ENCODE peak calls at places on chromosomes 13 and 19, in eight cellular contexts. One of them, this sample, is unnamed.

GRCh38 chr13:97659602-97660001 is 225.6 kb downstream of the RAP2A start:
- DNase-seq in neural progenitor cell: peak; percentile 65
- DNase-seq in B cell: peak; percentile 3
- DNase-seq in heart right ventricle: peak; percentile 6
- DNase-seq in astrocyte of the spinal cord: peak; percentile 13
- DNase-seq in choroid plexus epithelial cell: peak; percentile 59
- DNase-seq in fibroblast of pulmonary artery: peak; percentile 56
- DNase-seq in bronchial epithelial cell: no peak
- DNase-seq in this sample: no peak

GRCh38 chr13:40348096-40348679 is 318.3 kb downstream of the FOXO1 start:
- DNase-seq in fibroblast of pulmonary artery: no peak
- DNase-seq in heart right ventricle: no peak
- DNase-seq in bronchial epithelial cell: no peak
- DNase-seq in astrocyte of the spinal cord: no peak
- DNase-seq in neural progenitor cell: no peak
- DNase-seq in B cell: no peak
- DNase-seq in choroid plexus epithelial cell: no peak
- DNase-seq in this sample: no peak

GRCh38 chr19:1062387-1063029 is 4.5 kb upstream of the ARHGAP45 start:
- DNase-seq in neural progenitor cell: no peak
- DNase-seq in heart right ventricle: no peak
- DNase-seq in fibroblast of pulmonary artery: no peak
- DNase-seq in bronchial epithelial cell: no peak
- DNase-seq in astrocyte of the spinal cord: no peak
- DNase-seq in B cell: no peak
- DNase-seq in choroid plexus epithelial cell: no peak
- DNase-seq in this sample: peak; percentile 75

GRCh38 chr13:94617389-94618000 is 15.8 kb downstream of the GPR180 start:
- DNase-seq in heart right ventricle: no peak
- DNase-seq in B cell: peak; percentile 56
- DNase-seq in fibroblast of pulmonary artery: peak; percentile 43
- DNase-seq in neural progenitor cell: no peak
- DNase-seq in astrocyte of the spinal cord: peak; percentile 24
- DNase-seq in choroid plexus epithelial cell: peak; percentile 48
- DNase-seq in bronchial epithelial cell: no peak
- DNase-seq in this sample: no peak

GRCh38 chr19:18745012-18745735 is 45.9 kb downstream of the COMP start:
- DNase-seq in B cell: no peak
- DNase-seq in bronchial epithelial cell: no peak
- DNase-seq in neural progenitor cell: peak; percentile 1
- DNase-seq in fibroblast of pulmonary artery: peak; percentile 44
- DNase-seq in heart right ventricle: no peak
- DNase-seq in choroid plexus epithelial cell: no peak
- DNase-seq in astrocyte of the spinal cord: no peak
- DNase-seq in this sample: no peak

GRCh38 chr13:113862766-113863510 is 938 bp downstream of the GAS6 start:
- DNase-seq in bronchial epithelial cell: no peak
- DNase-seq in astrocyte of the spinal cord: peak; percentile 32
- DNase-seq in neural progenitor cell: peak; percentile 72
- DNase-seq in heart right ventricle: peak; percentile 80
- DNase-seq in choroid plexus epithelial cell: peak; percentile 24
- DNase-seq in B cell: peak; percentile 39
- DNase-seq in fibroblast of pulmonary artery: peak; percentile 25
- DNase-seq in this sample: peak; percentile 83

GRCh38 chr13:30409911-30410704 is 12.2 kb upstream of the UBE2L5 start:
- DNase-seq in neural progenitor cell: no peak
- DNase-seq in bronchial epithelial cell: peak; percentile 67
- DNase-seq in heart right ventricle: peak; percentile 34
- DNase-seq in fibroblast of pulmonary artery: peak; percentile 75
- DNase-seq in astrocyte of the spinal cord: peak; percentile 76
- DNase-seq in B cell: no peak
- DNase-seq in choroid plexus epithelial cell: peak; percentile 74
- DNase-seq in this sample: no peak

GRCh38 chr13:85260896-85261295 is 538.3 kb downstream of the SLITRK6 start:
- DNase-seq in choroid plexus epithelial cell: no peak
- DNase-seq in heart right ventricle: no peak
- DNase-seq in bronchial epithelial cell: no peak
- DNase-seq in neural progenitor cell: no peak
- DNase-seq in fibroblast of pulmonary artery: no peak
- DNase-seq in B cell: no peak
- DNase-seq in astrocyte of the spinal cord: no peak
- DNase-seq in this sample: no peak

GRCh38 chr19:5895409-5895808 is 8.2 kb downstream of the NDUFA11 start:
- DNase-seq in bronchial epithelial cell: no peak
- DNase-seq in heart right ventricle: no peak
- DNase-seq in choroid plexus epithelial cell: no peak
- DNase-seq in B cell: no peak
- DNase-seq in astrocyte of the spinal cord: no peak
- DNase-seq in neural progenitor cell: no peak
- DNase-seq in fibroblast of pulmonary artery: no peak
- DNase-seq in this sample: no peak

GRCh38 chr13:79802389-79803140 is 321.6 kb downstream of the NDFIP2 start:
- DNase-seq in fibroblast of pulmonary artery: no peak
- DNase-seq in neural progenitor cell: no peak
- DNase-seq in bronchial epithelial cell: no peak
- DNase-seq in astrocyte of the spinal cord: no peak
- DNase-seq in choroid plexus epithelial cell: no peak
- DNase-seq in heart right ventricle: no peak
- DNase-seq in B cell: no peak
- DNase-seq in this sample: no peak

GRCh38 chr13:30441304-30441703 is 19.0 kb downstream of the UBE2L5 start:
- DNase-seq in heart right ventricle: no peak
- DNase-seq in neural progenitor cell: no peak
- DNase-seq in astrocyte of the spinal cord: no peak
- DNase-seq in fibroblast of pulmonary artery: no peak
- DNase-seq in choroid plexus epithelial cell: no peak
- DNase-seq in B cell: no peak
- DNase-seq in bronchial epithelial cell: peak; percentile 40
- DNase-seq in this sample: no peak

GRCh38 chr19:29665826-29666633 is 769 bp downstream of the PLEKHF1 start:
- DNase-seq in astrocyte of the spinal cord: no peak
- DNase-seq in fibroblast of pulmonary artery: peak; percentile 70
- DNase-seq in B cell: peak; percentile 65
- DNase-seq in bronchial epithelial cell: no peak
- DNase-seq in choroid plexus epithelial cell: no peak
- DNase-seq in heart right ventricle: peak; percentile 58
- DNase-seq in neural progenitor cell: peak; percentile 62
- DNase-seq in this sample: no peak

GRCh38 chr13:40172878-40173277 is 493.6 kb downstream of the FOXO1 start:
- DNase-seq in neural progenitor cell: no peak
- DNase-seq in astrocyte of the spinal cord: no peak
- DNase-seq in bronchial epithelial cell: no peak
- DNase-seq in choroid plexus epithelial cell: no peak
- DNase-seq in fibroblast of pulmonary artery: no peak
- DNase-seq in B cell: no peak
- DNase-seq in heart right ventricle: no peak
- DNase-seq in this sample: no peak

GRCh38 chr19:38542040-38542439 is 75.7 kb downstream of the MAP4K1 start:
- DNase-seq in bronchial epithelial cell: no peak
- DNase-seq in fibroblast of pulmonary artery: no peak
- DNase-seq in heart right ventricle: no peak
- DNase-seq in B cell: no peak
- DNase-seq in neural progenitor cell: no peak
- DNase-seq in choroid plexus epithelial cell: no peak
- DNase-seq in astrocyte of the spinal cord: no peak
- DNase-seq in this sample: no peak

GRCh38 chr19:38543807-38544568 is 73.8 kb downstream of the MAP4K1 start:
- DNase-seq in astrocyte of the spinal cord: peak; percentile 77
- DNase-seq in choroid plexus epithelial cell: peak; percentile 89
- DNase-seq in fibroblast of pulmonary artery: peak; percentile 77
- DNase-seq in heart right ventricle: peak; percentile 50
- DNase-seq in bronchial epithelial cell: peak; percentile 79
- DNase-seq in B cell: peak; percentile 65
- DNase-seq in neural progenitor cell: no peak
- DNase-seq in this sample: peak; percentile 76

GRCh38 chr19:38545596-38545995 is 72.2 kb downstream of the MAP4K1 start:
- DNase-seq in heart right ventricle: no peak
- DNase-seq in choroid plexus epithelial cell: peak; percentile 11
- DNase-seq in astrocyte of the spinal cord: no peak
- DNase-seq in B cell: no peak
- DNase-seq in bronchial epithelial cell: no peak
- DNase-seq in fibroblast of pulmonary artery: peak; percentile 14
- DNase-seq in neural progenitor cell: no peak
- DNase-seq in this sample: no peak

GRCh38 chr19:38543286-38543806 is 74.4 kb downstream of the MAP4K1 start:
- DNase-seq in heart right ventricle: no peak
- DNase-seq in fibroblast of pulmonary artery: no peak
- DNase-seq in astrocyte of the spinal cord: no peak
- DNase-seq in bronchial epithelial cell: no peak
- DNase-seq in B cell: no peak
- DNase-seq in choroid plexus epithelial cell: no peak
- DNase-seq in neural progenitor cell: no peak
- DNase-seq in this sample: no peak

DNA sequence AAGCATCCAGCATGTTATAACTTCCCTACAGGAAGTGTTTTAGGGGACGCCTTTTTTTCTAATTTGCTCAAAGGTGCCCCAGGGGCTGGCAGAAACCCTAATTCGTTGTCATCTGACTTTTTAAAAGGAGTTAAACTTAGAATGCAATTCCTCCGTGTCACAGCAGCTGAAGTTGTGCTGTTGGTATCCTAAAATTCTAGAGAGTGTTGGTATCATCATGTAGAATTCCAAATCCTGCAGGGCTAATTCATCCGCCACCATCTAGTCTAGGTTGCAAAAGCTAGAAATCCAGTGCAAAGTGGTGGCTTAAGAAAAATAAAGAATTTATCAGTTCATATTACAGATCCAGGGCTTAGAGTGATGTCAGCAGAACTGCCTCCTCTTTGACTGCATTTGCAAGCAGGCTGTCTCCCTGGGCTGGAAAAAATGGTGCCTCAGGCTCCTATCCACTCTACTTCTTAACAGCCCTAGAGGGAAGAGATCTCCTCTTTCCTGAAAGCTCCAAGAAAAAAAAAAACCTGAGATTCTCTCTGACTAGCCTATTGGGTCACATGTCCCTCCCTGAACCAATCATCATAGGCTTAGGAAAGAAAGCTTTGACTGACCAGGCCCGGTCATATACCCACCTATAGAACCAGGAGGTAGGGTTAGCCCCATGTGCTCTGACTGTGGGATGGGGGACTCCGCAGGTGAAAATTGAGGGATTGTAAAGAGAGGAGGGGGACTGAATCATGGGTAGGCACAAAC is 73.0 kb downstream of the MAP4K1 start:
- DNase-seq in astrocyte of the spinal cord: no peak
- DNase-seq in neural progenitor cell: peak; percentile 64
- DNase-seq in heart right ventricle: no peak
- DNase-seq in choroid plexus epithelial cell: peak; percentile 30
- DNase-seq in fibroblast of pulmonary artery: peak; percentile 7
- DNase-seq in B cell: no peak
- DNase-seq in bronchial epithelial cell: peak; percentile 10
- DNase-seq in this sample: no peak
- TF ChIP-seq CTCF in astrocyte of the spinal cord: no peak
- TF ChIP-seq CTCF in neural progenitor cell: peak; percentile 54
- TF ChIP-seq CTCF in heart right ventricle: no peak
- TF ChIP-seq CTCF in choroid plexus epithelial cell: no peak
- TF ChIP-seq CTCF in fibroblast of pulmonary artery: no peak
- TF ChIP-seq CTCF in B cell: peak; percentile 39
- TF ChIP-seq CTCF in bronchial epithelial cell: peak; percentile 57
- TF ChIP-seq CTCF in this sample: no peak

DNA sequence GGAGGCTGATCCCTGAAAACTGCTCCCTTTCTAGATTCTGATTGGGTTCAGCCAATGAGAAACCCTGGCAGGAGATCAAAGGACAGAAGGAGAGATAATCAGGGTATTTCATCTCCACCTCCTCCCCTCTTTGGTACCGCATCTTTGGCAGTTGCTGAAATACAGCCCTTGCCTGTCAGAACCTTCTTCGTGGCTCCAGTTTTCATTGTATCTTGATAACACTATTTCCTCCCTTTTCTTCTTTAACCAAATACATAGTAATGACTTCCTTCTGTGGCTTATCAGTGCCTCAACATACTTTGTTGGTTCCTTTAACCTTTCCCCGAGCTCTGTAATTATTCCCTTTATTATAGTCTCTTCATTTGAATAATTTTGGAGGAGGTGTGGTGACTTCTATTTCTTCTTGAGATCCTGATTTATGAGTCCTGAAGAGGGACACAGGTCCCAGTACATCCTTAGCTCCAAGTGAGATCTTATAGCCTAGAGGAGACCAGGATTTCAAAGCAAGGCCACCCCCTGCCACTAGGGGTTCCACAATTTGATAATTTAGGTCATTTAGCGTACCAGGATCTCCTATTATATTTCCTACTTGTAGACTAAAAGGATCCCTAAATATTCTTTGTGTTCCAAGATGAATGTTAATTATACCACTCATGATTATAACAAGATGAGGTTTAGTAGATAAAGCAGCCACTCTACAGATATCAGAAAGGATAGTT is 98.0 kb downstream of the EDNRB start:
- DNase-seq in bronchial epithelial cell: no peak
- DNase-seq in heart right ventricle: no peak
- DNase-seq in neural progenitor cell: no peak
- DNase-seq in fibroblast of pulmonary artery: no peak
- DNase-seq in astrocyte of the spinal cord: no peak
- DNase-seq in choroid plexus epithelial cell: no peak
- DNase-seq in B cell: no peak
- DNase-seq in this sample: no peak
- TF ChIP-seq CTCF in bronchial epithelial cell: no peak
- TF ChIP-seq CTCF in heart right ventricle: no peak
- TF ChIP-seq CTCF in neural progenitor cell: peak; percentile 38
- TF ChIP-seq CTCF in fibroblast of pulmonary artery: peak; percentile 16
- TF ChIP-seq CTCF in astrocyte of the spinal cord: no peak
- TF ChIP-seq CTCF in choroid plexus epithelial cell: peak; percentile 27
- TF ChIP-seq CTCF in B cell: no peak
- TF ChIP-seq CTCF in this sample: no peak

DNA sequence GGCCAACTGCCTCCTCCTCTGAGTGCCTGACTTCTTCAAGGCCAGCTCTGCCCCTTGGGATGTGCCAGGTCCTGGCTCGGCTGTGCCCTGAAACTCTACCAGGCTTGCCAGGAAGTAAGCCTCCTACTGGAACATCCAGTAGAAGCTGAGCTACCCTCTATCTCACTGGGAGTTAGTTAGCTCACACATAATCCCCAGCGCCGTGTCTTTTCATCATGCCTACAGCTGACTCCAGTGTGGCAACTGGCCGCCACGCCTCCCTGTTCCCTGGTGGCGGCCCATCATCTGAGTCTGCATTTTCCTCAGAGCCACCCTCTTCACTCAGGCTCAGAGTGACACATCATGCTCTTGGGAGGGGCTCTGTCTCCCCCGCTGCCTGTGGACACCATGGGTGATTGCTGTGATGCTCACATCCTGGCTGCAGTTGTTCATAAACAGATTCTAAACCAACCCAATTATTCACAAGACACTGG is 131.8 kb upstream of the IRS2 start:
- DNase-seq in astrocyte of the spinal cord: no peak
- DNase-seq in B cell: no peak
- DNase-seq in heart right ventricle: no peak
- DNase-seq in bronchial epithelial cell: no peak
- DNase-seq in neural progenitor cell: peak; percentile 30
- DNase-seq in choroid plexus epithelial cell: peak; percentile 9
- DNase-seq in fibroblast of pulmonary artery: no peak
- DNase-seq in this sample: no peak
- TF ChIP-seq CTCF in astrocyte of the spinal cord: no peak
- TF ChIP-seq CTCF in B cell: no peak
- TF ChIP-seq CTCF in heart right ventricle: no peak
- TF ChIP-seq CTCF in bronchial epithelial cell: no peak
- TF ChIP-seq CTCF in neural progenitor cell: no peak
- TF ChIP-seq CTCF in choroid plexus epithelial cell: no peak
- TF ChIP-seq CTCF in fibroblast of pulmonary artery: no peak
- TF ChIP-seq CTCF in this sample: no peak

GRCh38 chr19:49017666-49018351 is 918 bp upstream of the LHB start:
- DNase-seq in choroid plexus epithelial cell: peak; percentile 62
- DNase-seq in heart right ventricle: peak; percentile 15
- DNase-seq in fibroblast of pulmonary artery: peak; percentile 49
- DNase-seq in bronchial epithelial cell: no peak
- DNase-seq in neural progenitor cell: peak; percentile 79
- DNase-seq in B cell: peak; percentile 84
- DNase-seq in astrocyte of the spinal cord: peak; percentile 57
- DNase-seq in this sample: peak; percentile 88
- TF ChIP-seq CTCF in choroid plexus epithelial cell: peak; percentile 61
- TF ChIP-seq CTCF in heart right ventricle: peak; percentile 57
- TF ChIP-seq CTCF in fibroblast of pulmonary artery: peak; percentile 48
- TF ChIP-seq CTCF in bronchial epithelial cell: peak; percentile 66
- TF ChIP-seq CTCF in neural progenitor cell: peak; percentile 49
- TF ChIP-seq CTCF in B cell: peak; percentile 78
- TF ChIP-seq CTCF in astrocyte of the spinal cord: peak; percentile 60
- TF ChIP-seq CTCF in this sample: peak; percentile 48

This sample was measured in GM20000.